ENCODE peak calls at places on chromosomes 3 and 15, in seven cellular contexts. U is keratinocyte, R is Peyer's patch, T is ovary, D is RWPE1, Z is A549, L is sigmoid colon. F is an unnamed sample.

GRCh38 chr3:155026999-155027591 is 53.0 kb upstream of the MME start:
- DNase-seq in D (no peak), Z (no peak), U (no peak), T (no peak), L (no peak), R (no peak), F (no peak)

GRCh38 chr3:100637197-100637631 is 27.8 kb downstream of the ADGRG7 start:
- DNase-seq in L (no peak), Z (no peak), T (no peak), D (no peak), R (no peak), U (no peak), F (no peak)

GRCh38 chr3:153667341-153667740 is 453.8 kb upstream of the ARHGEF26 start:
- DNase-seq in T (no peak), Z (no peak), R (no peak), L (no peak), D (no peak), U (no peak), F (no peak)

GRCh38 chr3:122199552-122199951 is 16.1 kb downstream of the CASR start:
- DNase-seq in R (no peak), Z (no peak), D (no peak), L (no peak), T (no peak), U (no peak), F (no peak)

GRCh38 chr15:83694030-83694429 is 40.1 kb downstream of the ADAMTSL3 start:
- DNase-seq in R (no peak), T (no peak), L (no peak), U (no peak), D (no peak), Z (peak), F (no peak)

GRCh38 chr3:99637381-99638111 is 848 bp upstream of the COL8A1 start:
- DNase-seq in U (no peak), R (no peak), Z (no peak), T (peak), D (peak), L (no peak), F (no peak)

GRCh38 chr15:99712415-99712814 is 20.8 kb downstream of the LYSMD4 start:
- DNase-seq in T (no peak), Z (no peak), R (no peak), U (no peak), L (no peak), D (no peak), F (no peak)

GRCh38 chr15:85312486-85312885 is 67.9 kb upstream of the AKAP13 start:
- DNase-seq in R (no peak), Z (no peak), D (no peak), L (no peak), U (no peak), T (no peak), F (no peak)

GRCh38 chr15:64006642-64007041 is 39.6 kb downstream of the DAPK2 start:
- DNase-seq in U (peak), T (no peak), R (no peak), Z (no peak), D (peak), L (no peak), F (peak)

GRCh38 chr15:99437315-99438221 is 128.2 kb upstream of the MEF2A start:
- DNase-seq in R (peak), U (no peak), L (peak), D (no peak), Z (no peak), T (peak), F (no peak)

GRCh38 chr3:142648950-142649349 is 52.8 kb downstream of the PLS1 start:
- DNase-seq in T (no peak), Z (no peak), R (no peak), L (no peak), U (no peak), D (no peak), F (no peak)

GRCh38 chr3:127413318-127413673 is 125.5 kb upstream of the PRR20G start:
- DNase-seq in R (no peak), L (no peak), Z (no peak), T (no peak), D (no peak), U (no peak), F (no peak)
- H3K27ac ChIP-seq in R (no peak), L (no peak), Z (no peak), T (no peak), D (no peak), U (no peak), F (no peak)

DNA sequence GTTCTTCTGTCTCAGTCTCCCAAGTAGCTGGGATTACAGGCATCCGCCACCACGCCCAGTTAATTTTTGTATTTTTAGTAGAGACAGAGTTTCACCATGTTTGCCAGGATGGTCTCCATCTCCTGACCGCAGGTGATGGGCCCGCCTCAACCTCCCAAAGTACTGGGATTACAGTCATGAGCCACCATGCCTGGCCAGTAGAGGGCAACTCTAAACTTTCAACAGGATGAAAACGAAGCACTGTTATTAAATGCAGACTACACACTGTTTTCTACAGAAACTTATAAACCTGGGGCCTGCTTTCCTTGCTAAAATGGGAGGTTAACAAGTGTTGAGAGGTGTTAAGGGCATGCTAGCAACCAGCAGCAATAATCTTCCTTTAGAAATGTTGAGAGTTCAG is 7.6 kb downstream of the ARPC4 start:
- DNase-seq in T (no peak), U (no peak), Z (no peak), D (no peak), L (no peak), R (no peak), F (no peak)
- TF ChIP-seq CTCF in T (no peak), U (no peak), Z (peak), D (peak), L (no peak), R (no peak), F (no peak)

DNA sequence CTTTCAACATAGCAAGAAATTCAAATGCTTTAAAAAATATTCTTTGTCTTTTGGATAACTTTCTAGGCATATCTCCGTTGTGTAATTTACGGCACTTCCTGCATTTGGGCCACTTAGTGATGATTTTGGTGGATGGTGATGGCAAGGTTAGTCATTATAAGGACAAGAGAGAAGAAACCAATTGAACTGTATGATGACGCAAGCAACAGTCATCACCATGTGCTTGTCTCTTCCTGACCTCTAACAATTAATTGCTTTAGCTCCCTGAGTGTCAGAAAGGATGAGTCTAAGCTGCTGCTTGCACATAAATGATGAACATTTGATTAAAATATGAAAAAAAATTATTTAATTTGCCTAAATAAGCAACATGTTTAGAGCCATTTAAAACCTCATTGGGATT is 11.3 kb upstream of the P2RY12 start:
- DNase-seq in U (peak), R (no peak), D (peak), L (no peak), T (no peak), Z (no peak), F (no peak)
- H3K27ac ChIP-seq in U (peak), R (no peak), D (no peak), L (no peak), T (no peak), Z (no peak), F (no peak)

DNA sequence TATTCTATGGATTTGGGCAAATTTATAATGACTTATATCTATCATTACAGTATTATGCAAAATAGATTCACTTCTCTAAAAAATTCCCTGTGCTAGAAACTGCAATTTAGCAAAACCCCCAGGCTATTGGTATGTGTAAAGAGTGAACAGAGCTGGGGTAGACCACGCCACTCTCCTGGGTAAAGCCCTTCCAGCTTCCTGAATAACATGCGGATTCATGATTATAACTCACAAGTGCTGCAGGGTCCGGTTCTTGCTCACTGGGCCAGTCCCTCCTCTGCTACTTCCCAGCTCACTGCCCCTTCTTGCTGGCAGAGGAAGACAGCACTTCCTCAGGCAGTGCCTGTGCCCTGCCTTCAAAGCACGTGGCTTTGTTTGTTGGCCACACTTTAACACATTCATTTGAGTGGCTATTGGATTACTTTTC is 4.1 kb downstream of the CD80 start:
- DNase-seq in Z (no peak), T (no peak), R (no peak), L (no peak), U (no peak), D (no peak), F (no peak)
- TF ChIP-seq CTCF in Z (no peak), T (no peak), R (no peak), L (no peak), U (no peak), D (no peak), F (no peak)

DNA sequence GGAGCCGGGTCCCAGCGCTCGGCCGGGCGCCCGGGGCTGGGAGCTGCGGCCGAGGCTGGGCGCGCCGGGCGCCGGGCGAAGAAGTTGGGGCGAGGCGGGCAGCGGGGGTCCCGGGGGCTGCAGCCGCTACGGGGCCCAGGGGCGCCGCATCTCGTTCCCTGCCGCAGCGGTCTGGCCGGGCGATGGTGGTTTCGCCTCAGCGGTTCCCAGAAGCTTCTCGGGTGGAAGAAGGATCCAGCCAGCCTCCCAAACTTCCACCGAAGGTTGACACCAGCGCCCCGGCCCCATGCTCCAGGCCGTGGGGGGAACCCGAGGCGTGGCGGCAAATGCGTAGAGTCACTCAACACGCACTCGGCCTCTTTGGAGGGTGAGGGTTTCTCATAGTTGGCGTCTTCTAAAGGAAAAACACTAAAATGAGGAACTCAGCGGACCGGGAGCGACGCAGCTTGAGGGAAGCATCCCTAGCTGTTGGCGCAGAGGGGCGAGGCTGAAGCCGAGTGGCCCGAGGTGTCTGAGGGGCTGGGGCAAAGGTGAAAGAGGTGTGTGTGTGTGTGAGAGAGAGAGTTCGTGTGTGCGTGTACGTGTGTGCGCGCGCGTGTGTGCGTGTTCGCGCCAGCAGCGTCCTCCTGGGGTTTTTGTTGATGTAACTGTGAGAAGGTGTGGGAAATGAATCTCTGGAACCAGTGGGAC is 943 bp downstream of the BOC start:
- DNase-seq in U (no peak), R (no peak), T (peak), D (no peak), L (peak), Z (peak), F (no peak)
- H3K27ac ChIP-seq in U (peak), R (peak), T (peak), D (no peak), L (peak), Z (peak), F (peak)

DNA sequence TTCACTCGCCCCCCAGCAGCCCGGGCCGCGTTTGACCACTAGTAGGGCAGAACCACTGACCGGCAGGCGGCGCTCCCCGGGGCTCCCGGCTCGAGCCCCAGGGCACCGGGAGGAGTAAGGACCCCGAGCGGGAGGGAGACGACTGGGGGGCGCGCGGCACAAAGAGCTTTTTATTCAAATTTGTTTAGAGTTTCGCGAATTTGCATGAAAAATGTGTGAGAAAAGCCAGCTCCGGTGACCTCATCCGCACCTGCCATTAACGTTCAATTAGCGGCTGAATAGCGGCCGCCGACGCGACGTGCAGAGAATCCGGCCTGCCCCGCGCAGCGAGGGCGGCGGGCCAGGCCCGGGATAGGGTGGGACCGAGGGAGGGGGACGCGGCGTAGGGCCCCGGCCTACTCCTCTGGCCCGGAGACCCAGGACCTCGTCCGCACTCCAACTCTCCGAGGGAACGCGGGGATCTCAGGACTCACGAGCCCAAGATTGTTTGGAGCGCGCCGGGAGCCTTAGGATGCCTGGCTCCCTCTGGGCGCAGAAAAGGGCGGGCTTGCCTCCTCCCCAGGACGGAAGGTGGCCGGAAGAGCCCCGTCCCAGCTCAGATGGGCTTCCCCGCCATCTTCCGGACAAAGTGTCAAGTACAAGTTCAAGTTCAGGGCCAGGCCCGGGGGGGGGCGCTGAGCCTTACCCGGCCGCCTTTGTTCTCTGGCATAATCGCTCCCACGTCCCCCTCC is 64.9 kb upstream of the POLG start:
- DNase-seq in U (no peak), L (no peak), T (no peak), R (no peak), Z (peak), D (peak), F (no peak)
- TF ChIP-seq CTCF in U (peak), L (no peak), T (no peak), R (no peak), Z (peak), D (peak), F (no peak)

GRCh38 chr3:131386429-131386926 is 4.9 kb downstream of the NUDT16 start:
- DNase-seq in Z (no peak), U (no peak), R (peak), L (peak), D (no peak), T (no peak), F (peak)

GRCh38 chr3:131381445-131382291 is at the start of gene NUDT16:
- DNase-seq in U (peak), L (peak), R (peak), T (peak), D (peak), Z (peak), F (peak)
- H3K27ac ChIP-seq in U (peak), L (peak), R (peak), T (peak), D (peak), Z (peak), F (peak)

DNA sequence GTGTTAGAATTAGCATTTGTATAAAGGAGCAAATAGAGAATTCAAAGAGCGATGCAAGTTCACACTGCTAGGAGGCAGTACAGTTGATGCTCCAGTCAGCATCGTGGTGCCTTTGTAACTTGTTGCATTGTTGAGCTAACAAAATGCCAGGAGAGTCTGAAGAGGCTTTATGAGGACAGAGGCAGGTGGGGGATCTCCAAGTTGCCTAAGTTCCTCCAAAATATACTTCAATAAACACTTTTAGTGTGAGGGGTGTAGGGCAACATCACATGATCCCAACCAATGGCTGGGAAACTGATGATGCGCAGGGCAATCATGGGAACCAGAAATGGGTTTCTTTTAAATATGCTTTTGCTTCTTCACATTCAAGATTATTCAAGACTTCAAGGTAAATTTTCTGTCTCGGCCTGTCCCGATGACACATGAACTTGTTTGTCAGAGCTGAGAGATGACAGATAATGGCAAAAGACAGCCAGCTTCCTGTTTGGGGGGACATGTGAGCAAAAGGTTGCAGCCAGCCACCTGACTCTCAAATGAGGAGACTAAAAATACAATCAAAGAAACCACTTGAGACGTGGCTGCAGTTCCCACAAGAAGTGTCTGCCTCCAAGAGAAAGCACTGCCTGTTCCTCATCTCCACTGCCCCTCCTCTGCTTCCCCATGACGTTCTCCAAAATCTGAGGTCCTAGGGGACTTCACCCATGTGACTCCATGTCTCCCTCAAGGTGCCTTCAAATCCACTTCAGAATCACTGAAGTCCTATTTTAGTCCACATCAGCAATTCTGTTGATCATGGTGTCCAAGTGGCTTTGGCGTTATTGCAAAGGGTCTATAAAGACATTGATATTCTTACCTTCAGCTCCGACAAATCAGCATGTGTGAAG is 39.3 kb downstream of the KLHL6 start:
- DNase-seq in L (no peak), T (no peak), U (no peak), Z (no peak), R (no peak), D (no peak), F (no peak)
- TF ChIP-seq CTCF in L (no peak), T (no peak), U (no peak), Z (no peak), R (no peak), D (no peak), F (no peak)

F was measured in gastrocnemius medialis.